ENCODE peak calls at places on chromosomes 16 and 17, in eight cellular contexts. W is fibroblast of villous mesenchyme; N is cardiac muscle cell; J is Caco-2; I is HFF-Myc; G is choroid plexus epithelial cell; P is dorsolateral prefrontal cortex; C is CD8-positive, alpha-beta T cell. H is an unnamed sample.

GRCh38 chr17:1188812-1189211 is 9.0 kb upstream of the ABR start:
- DNase-seq in P (no peak), N (peak), G (no peak), I (no peak), J (no peak), C (no peak), W (peak), H (no peak)

GRCh38 chr17:9837551-9838471 is 12.1 kb downstream of the GLP2R start:
- DNase-seq in C (no peak), P (no peak), N (peak), I (no peak), W (peak), J (no peak), G (peak), H (no peak)

GRCh38 chr17:31856750-31857149 is 2.3 kb downstream of the COPRS start:
- DNase-seq in C (no peak), W (no peak), J (no peak), N (no peak), G (no peak), I (no peak), P (no peak), H (no peak)

GRCh38 chr16:87076950-87077749 is 240.0 kb downstream of the C16orf95 start:
- DNase-seq in P (no peak), G (peak), J (peak), C (no peak), N (peak), I (no peak), W (peak), H (peak)

GRCh38 chr17:19766421-19767270 is 18.5 kb upstream of the ALDH3A1 start:
- DNase-seq in G (peak), P (peak), W (peak), I (no peak), N (peak), C (peak), J (peak), H (peak)

GRCh38 chr16:87198881-87199280 is 118.3 kb downstream of the C16orf95 start:
- DNase-seq in G (no peak), W (no peak), P (no peak), N (no peak), J (no peak), I (no peak), C (no peak), H (no peak)

GRCh38 chr16:4510747-4511426 is 27.7 kb downstream of the CDIP1 start:
- DNase-seq in C (no peak), G (no peak), W (no peak), N (no peak), J (no peak), I (no peak), P (no peak), H (no peak)

GRCh38 chr17:19513897-19514488 is 19.7 kb upstream of the SLC47A1 start:
- DNase-seq in I (peak), W (peak), J (peak), G (peak), N (peak), P (peak), C (peak), H (peak)

GRCh38 chr16:75110637-75111513 is 5.7 kb downstream of the LDHD start:
- DNase-seq in P (peak), J (peak), G (peak), W (peak), C (peak), N (peak), I (peak), H (peak)

GRCh38 chr16:2481676-2482075 is 6.7 kb downstream of the TBC1D24 start:
- DNase-seq in J (no peak), C (peak), W (no peak), N (no peak), P (no peak), G (no peak), I (no peak), H (no peak)

GRCh38 chr17:1951920-1952319 is 73.2 kb downstream of the RTN4RL1 start:
- DNase-seq in P (no peak), W (no peak), J (no peak), N (no peak), G (no peak), C (no peak), I (no peak), H (no peak)

GRCh38 chr16:88477631-88478030 is 24.6 kb downstream of the ZFPM1 start:
- DNase-seq in J (no peak), G (no peak), N (no peak), I (no peak), P (no peak), C (no peak), W (no peak), H (no peak)

GRCh38 chr17:4134756-4135155 is 8.1 kb downstream of the ZZEF1 start:
- DNase-seq in N (no peak), I (no peak), C (no peak), P (no peak), W (no peak), G (no peak), J (no peak), H (no peak)

GRCh38 chr16:21722771-21723460 is 59.1 kb downstream of the OTOA start:
- DNase-seq in P (no peak), C (no peak), G (no peak), I (no peak), N (no peak), W (no peak), J (no peak), H (no peak)

GRCh38 chr16:930511-930910 is 40.3 kb downstream of the LMF1 start:
- DNase-seq in I (no peak), W (no peak), N (no peak), G (no peak), J (no peak), C (no peak), P (no peak), H (no peak)

GRCh38 chr16:72317378-72317777 is 145.4 kb upstream of the PMFBP1 start:
- DNase-seq in W (peak), P (no peak), N (peak), G (peak), C (no peak), J (no peak), I (no peak), H (no peak)

GRCh38 chr16:57194512-57194911 is 8.4 kb downstream of the RSPRY1 start:
- DNase-seq in N (peak), G (peak), J (peak), W (peak), C (no peak), P (no peak), I (peak), H (no peak)

GRCh38 chr16:19417640-19418039 is at the start of gene TMC5:
- DNase-seq in J (no peak), W (no peak), P (no peak), C (no peak), G (no peak), N (no peak), I (no peak), H (no peak)

GRCh38 chr16:21203155-21203797 is 8.1 kb downstream of the ZP2 start:
- DNase-seq in J (no peak), P (no peak), W (no peak), C (no peak), G (no peak), N (no peak), I (no peak), H (no peak)

GRCh38 chr17:19378416-19379293 is at the start of gene MAPK7:
- DNase-seq in J (no peak), P (no peak), C (no peak), G (no peak), I (no peak), N (no peak), W (no peak), H (no peak)

GRCh38 chr17:80798595-80799552 is 192.8 kb upstream of the CHMP6 start:
- DNase-seq in I (no peak), N (no peak), J (no peak), C (no peak), P (peak), G (no peak), W (no peak), H (no peak)

DNA sequence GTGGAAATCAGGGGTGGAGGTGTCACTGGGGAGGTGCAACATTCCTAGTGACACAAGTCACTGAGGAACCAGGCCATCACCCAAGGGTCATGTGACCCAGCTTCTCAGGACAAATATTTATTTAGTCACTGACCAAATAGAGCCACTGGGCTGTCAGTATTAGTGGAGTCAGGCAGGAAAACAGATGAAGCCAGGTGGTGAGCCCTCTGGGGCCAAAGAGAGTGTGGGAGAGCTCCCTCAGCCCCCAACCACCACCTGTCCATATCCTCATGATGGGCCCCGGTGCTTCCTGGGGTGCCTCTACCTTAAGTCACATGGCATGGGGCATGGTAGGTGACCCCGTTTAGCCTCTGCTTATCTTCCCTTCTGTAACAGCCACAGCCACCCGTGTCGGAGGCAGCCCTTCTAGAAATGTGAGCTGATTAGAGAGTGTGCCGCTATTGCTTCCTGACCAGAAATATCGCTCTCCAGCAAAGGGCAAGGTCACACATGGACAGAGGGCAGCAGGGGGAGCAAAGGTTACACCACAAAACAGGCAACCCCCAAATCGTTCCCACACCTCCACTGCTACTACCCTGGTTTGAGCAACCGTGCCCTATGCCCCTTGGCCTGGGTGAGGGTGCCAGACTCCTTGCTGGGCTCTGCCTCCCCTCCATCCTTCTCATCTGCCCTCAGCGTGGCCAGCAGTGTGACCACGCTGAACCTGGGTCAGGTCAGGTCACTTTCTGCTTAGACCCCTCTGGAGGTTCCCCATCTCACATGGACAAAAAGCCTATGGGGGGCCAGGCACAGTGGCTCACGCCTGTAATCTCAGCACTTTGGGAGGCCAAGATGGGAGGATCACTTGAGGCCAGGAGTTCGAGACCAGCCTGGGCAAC is 8.6 kb upstream of the AKTIP start:
- DNase-seq in P (no peak), G (no peak), N (no peak), W (no peak), I (no peak), J (peak), C (no peak), H (peak)
- TF ChIP-seq CTCF in P (no peak), G (no peak), N (no peak), W (no peak), I (no peak), J (peak), C (no peak), H (no peak)

GRCh38 chr17:5815396-5815795 is 231.1 kb upstream of the NLRP1 start:
- DNase-seq in W (no peak), C (no peak), I (no peak), G (no peak), N (no peak), P (no peak), J (no peak), H (no peak)

GRCh38 chr17:5809580-5810188 is 225.4 kb upstream of the NLRP1 start:
- DNase-seq in G (no peak), W (no peak), I (no peak), J (no peak), C (no peak), P (no peak), N (no peak), H (no peak)

GRCh38 chr17:5813357-5813756 is 229.0 kb upstream of the NLRP1 start:
- DNase-seq in P (no peak), J (no peak), I (no peak), N (no peak), W (no peak), G (no peak), C (no peak), H (no peak)

GRCh38 chr17:5809056-5809455 is 224.7 kb upstream of the NLRP1 start:
- DNase-seq in I (no peak), J (no peak), P (no peak), N (no peak), C (no peak), G (no peak), W (no peak), H (no peak)

DNA sequence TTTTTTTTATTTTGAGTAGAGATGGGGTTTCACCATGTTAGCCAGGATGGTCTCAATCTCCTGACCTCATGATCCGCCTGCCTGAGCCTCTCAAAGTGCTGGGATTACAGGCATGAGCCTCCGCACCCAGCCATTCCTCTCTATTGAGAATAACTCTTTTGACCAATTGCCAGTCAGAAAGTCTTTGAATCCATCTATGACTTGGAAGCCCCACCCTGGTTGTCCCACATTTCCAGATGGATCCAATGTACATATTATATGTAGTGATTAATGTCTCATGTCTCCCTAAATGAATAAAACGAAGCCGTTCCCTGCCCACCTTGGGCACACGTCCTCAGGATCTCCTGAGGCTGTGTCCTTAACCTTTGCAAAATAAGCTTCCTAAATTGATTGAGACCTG is 228.3 kb upstream of the NLRP1 start:
- DNase-seq in I (no peak), C (no peak), P (no peak), J (no peak), N (no peak), W (no peak), G (no peak), H (no peak)
- TF ChIP-seq CTCF in I (no peak), C (no peak), P (no peak), J (no peak), N (no peak), W (no peak), G (no peak), H (no peak)

DNA sequence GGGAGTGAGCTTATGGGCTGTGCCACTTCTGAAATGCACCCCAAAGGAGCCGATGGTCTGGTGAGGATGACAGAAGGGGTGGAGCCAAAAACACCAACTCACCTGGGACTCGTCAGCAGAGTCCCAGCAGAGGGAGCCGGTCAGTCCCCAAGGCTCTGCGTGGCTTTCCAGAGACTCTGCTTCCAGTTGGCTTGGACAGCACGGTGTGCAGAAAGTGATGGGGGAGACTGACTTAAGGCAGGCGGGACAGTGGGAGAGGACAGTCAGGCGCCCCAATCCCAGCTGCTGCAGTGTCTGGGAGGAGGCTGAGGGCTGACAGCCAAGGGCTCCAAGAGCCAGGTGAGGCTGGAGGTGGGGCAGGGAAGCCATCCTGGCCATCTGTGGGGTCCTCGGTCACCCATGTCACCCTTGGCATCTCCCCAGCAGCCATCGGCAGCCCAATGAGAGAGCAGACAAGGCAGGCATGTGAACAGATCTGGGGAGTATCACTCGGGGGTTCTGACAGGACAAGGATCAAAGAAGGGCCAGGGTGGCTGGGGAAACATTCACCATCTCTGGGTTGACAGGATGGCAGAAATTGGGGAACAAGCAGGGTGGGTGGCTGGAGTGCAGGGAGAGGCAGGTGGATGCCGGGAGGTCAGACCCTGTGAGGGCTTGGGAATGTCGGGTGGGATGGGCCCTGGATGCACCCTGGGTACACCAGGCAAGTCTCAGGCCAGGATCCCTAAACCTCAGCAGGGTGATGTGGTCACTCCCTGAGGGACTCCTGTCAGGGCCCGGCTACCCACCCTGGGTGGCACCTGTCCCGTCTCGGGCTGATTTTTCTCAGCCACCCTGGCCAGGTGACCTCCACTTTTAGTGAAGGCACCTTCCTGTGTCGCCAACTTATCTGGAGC is 8.9 kb upstream of the KRTAP17-1 start:
- DNase-seq in G (peak), I (no peak), N (no peak), J (peak), P (no peak), W (peak), C (peak), H (no peak)
- TF ChIP-seq CTCF in G (peak), I (peak), N (no peak), J (peak), P (no peak), W (peak), C (no peak), H (peak)

GRCh38 chr17:73802871-73803270 is 158.6 kb upstream of the SDK2 start:
- DNase-seq in G (no peak), I (no peak), P (no peak), N (no peak), C (no peak), J (no peak), W (no peak), H (no peak)
- TF ChIP-seq CTCF in G (no peak), I (no peak), P (no peak), N (no peak), C (no peak), J (no peak), W (no peak), H (no peak)

GRCh38 chr16:12341423-12341822 is 364.9 kb downstream of the SNX29 start:
- DNase-seq in W (peak), N (no peak), C (no peak), G (peak), J (no peak), I (peak), P (no peak), H (no peak)
- TF ChIP-seq CTCF in W (peak), N (no peak), C (no peak), G (peak), J (peak), I (no peak), P (no peak), H (no peak)

GRCh38 chr16:89575247-89576172 is at the start of gene CPNE7:
- DNase-seq in C (no peak), G (no peak), I (no peak), J (peak), P (no peak), W (no peak), N (no peak), H (no peak)

GRCh38 chr16:89576173-89577054 is 856 bp downstream of the CPNE7 start:
- DNase-seq in G (no peak), J (no peak), C (no peak), N (no peak), I (no peak), W (no peak), P (no peak), H (no peak)

GRCh38 chr16:89573826-89574680 is 1.5 kb upstream of the CPNE7 start:
- DNase-seq in W (no peak), I (no peak), N (no peak), C (no peak), J (no peak), G (no peak), P (no peak), H (no peak)

GRCh38 chr16:89572478-89573205 is 2.9 kb upstream of the CPNE7 start:
- DNase-seq in J (no peak), G (no peak), I (no peak), W (no peak), N (no peak), C (no peak), P (no peak), H (no peak)

GRCh38 chr16:89574681-89575246 is 794 bp upstream of the CPNE7 start:
- DNase-seq in G (peak), C (peak), I (no peak), J (peak), N (peak), P (no peak), W (peak), H (peak)
- TF ChIP-seq CTCF in G (peak), C (no peak), I (peak), J (peak), N (peak), P (no peak), W (peak), H (peak)

DNA sequence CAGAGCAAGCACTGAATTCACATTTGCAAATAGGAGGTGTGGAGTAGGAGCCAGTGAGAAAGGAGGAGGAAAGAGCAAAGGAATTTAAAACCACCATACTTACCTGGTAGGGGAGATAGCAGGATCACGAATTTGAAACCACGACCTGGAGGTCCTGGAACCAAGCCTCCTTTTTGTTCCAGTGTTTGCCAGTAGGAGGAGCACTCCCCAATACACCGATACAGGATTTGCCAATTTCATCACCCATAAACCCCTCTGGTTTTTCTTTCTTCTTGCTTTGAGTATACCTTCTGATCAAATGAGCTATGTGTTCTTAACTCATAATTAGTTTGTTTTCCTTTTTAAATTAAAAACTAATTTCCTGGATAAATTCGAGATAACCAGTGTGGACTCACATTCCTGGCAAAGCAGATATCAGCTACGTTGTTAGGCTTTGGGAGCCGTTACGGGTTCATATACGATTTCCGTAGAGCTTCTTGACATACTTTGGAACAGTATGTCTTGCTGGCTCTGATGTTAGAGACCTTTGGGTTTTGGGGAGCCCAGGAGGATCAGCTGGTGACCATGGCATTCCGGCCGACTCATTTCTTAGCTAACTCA is 22.7 kb downstream of the BCO1 start:
- DNase-seq in J (peak), G (peak), P (no peak), N (peak), I (no peak), C (no peak), W (peak), H (no peak)
- TF ChIP-seq CTCF in J (peak), G (peak), P (peak), N (peak), I (peak), C (peak), W (peak), H (peak)

DNA sequence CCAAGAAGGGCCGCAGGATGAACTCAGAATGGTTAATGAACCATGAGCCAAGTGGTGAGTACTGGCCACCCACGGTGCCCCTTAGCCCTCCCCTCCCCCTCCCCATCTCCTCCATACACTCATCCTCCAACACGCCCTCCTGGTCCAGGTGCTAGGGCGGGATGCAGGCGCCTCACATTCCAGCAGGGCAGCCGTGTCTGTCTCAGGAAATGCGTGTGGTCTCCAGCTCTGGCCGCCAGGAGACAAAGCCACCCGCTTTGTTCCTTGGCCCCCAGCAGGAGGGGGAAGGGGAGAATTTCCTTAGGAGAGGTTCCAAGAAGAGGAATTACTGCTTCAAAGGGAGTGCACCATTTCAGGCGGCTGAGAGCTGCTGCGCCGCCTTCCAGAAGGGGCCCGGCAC is 29.8 kb upstream of the RMI2 start:
- DNase-seq in I (no peak), N (peak), G (peak), P (no peak), W (peak), J (peak), C (no peak), H (no peak)
- TF ChIP-seq CTCF in I (no peak), N (peak), G (peak), P (no peak), W (peak), J (peak), C (no peak), H (peak)

GRCh38 chr17:77374170-77374936 is 233.6 kb downstream of the SEC14L1 start:
- DNase-seq in P (peak), J (no peak), C (peak), N (peak), W (peak), G (peak), I (no peak), H (peak)
- TF ChIP-seq CTCF in P (no peak), J (peak), C (peak), N (peak), W (peak), G (peak), I (peak), H (peak)

H was measured in progenitor cell of endocrine pancreas.